ENCODE peak calls at places on chromosomes 16 and 17, in four cellular contexts. One of them, this sample, is unnamed.

GRCh38 chr16:55643161-55643970 is 12.4 kb upstream of the SLC6A2 start:
- DNase-seq in astrocyte: no peak
- DNase-seq in tibial artery: no peak
- DNase-seq in neural progenitor cell: no peak
- DNase-seq in this sample: no peak

GRCh38 chr17:28975031-28975430 is 23.7 kb upstream of the PHF12 start:
- DNase-seq in neural progenitor cell: no peak
- DNase-seq in astrocyte: no peak
- DNase-seq in tibial artery: no peak
- DNase-seq in this sample: no peak

GRCh38 chr16:3134338-3135119 is at the start of gene ZNF213:
- DNase-seq in tibial artery: peak
- DNase-seq in neural progenitor cell: peak
- DNase-seq in astrocyte: peak
- DNase-seq in this sample: peak

GRCh38 chr16:82834156-82834758 is 207.5 kb downstream of the CDH13 start:
- DNase-seq in neural progenitor cell: no peak
- DNase-seq in tibial artery: no peak
- DNase-seq in astrocyte: peak
- DNase-seq in this sample: no peak

GRCh38 chr17:78267257-78268073 is 36.0 kb downstream of the TMEM235 start:
- DNase-seq in tibial artery: no peak
- DNase-seq in neural progenitor cell: no peak
- DNase-seq in astrocyte: no peak
- DNase-seq in this sample: no peak

GRCh38 chr16:27728691-27729090 is 178.7 kb downstream of the KATNIP start:
- DNase-seq in tibial artery: no peak
- DNase-seq in astrocyte: no peak
- DNase-seq in neural progenitor cell: no peak
- DNase-seq in this sample: no peak

GRCh38 chr17:35372846-35373531 is 432 bp downstream of the SLFN11 start:
- DNase-seq in tibial artery: no peak
- DNase-seq in astrocyte: no peak
- DNase-seq in neural progenitor cell: peak
- DNase-seq in this sample: no peak

GRCh38 chr16:80743772-80744171 is 60.6 kb downstream of the CDYL2 start:
- DNase-seq in neural progenitor cell: no peak
- DNase-seq in tibial artery: no peak
- DNase-seq in astrocyte: no peak
- DNase-seq in this sample: no peak

GRCh38 chr17:35404360-35404759 is 27.9 kb downstream of the SLFN12 start:
- DNase-seq in astrocyte: no peak
- DNase-seq in tibial artery: no peak
- DNase-seq in neural progenitor cell: no peak
- DNase-seq in this sample: no peak

GRCh38 chr17:39243155-39243554 is 17.4 kb upstream of the STAC2 start:
- DNase-seq in astrocyte: no peak
- DNase-seq in neural progenitor cell: no peak
- DNase-seq in tibial artery: peak
- DNase-seq in this sample: no peak

GRCh38 chr16:2029350-2029749 is 2.6 kb downstream of the NHERF2 start:
- DNase-seq in tibial artery: no peak
- DNase-seq in astrocyte: no peak
- DNase-seq in neural progenitor cell: no peak
- DNase-seq in this sample: peak

GRCh38 chr17:33469911-33470310 is 176.8 kb upstream of the ASIC2 start:
- DNase-seq in astrocyte: peak
- DNase-seq in neural progenitor cell: no peak
- DNase-seq in tibial artery: no peak
- DNase-seq in this sample: peak

GRCh38 chr17:5128905-5129535 is 13.2 kb downstream of the USP6 start:
- DNase-seq in astrocyte: no peak
- DNase-seq in tibial artery: peak
- DNase-seq in neural progenitor cell: no peak
- DNase-seq in this sample: no peak

GRCh38 chr17:16085066-16085699 is 85.6 kb downstream of the TTC19 start:
- DNase-seq in astrocyte: peak
- DNase-seq in neural progenitor cell: no peak
- DNase-seq in tibial artery: no peak
- DNase-seq in this sample: no peak

GRCh38 chr16:26015776-26016175 is 324.0 kb downstream of the HS3ST4 start:
- DNase-seq in neural progenitor cell: no peak
- DNase-seq in tibial artery: no peak
- DNase-seq in astrocyte: no peak
- DNase-seq in this sample: no peak

GRCh38 chr17:57980522-57980921 is 7.5 kb downstream of the VEZF1 start:
- DNase-seq in tibial artery: no peak
- DNase-seq in neural progenitor cell: no peak
- DNase-seq in astrocyte: no peak
- DNase-seq in this sample: no peak

GRCh38 chr17:73232587-73233373 is 28.9 kb downstream of the CPSF4L start:
- DNase-seq in astrocyte: no peak
- DNase-seq in neural progenitor cell: peak
- DNase-seq in tibial artery: no peak
- DNase-seq in this sample: no peak

GRCh38 chr17:64780096-64781012 is 118.2 kb upstream of the SMURF2 start:
- DNase-seq in astrocyte: peak
- DNase-seq in tibial artery: peak
- DNase-seq in neural progenitor cell: peak
- DNase-seq in this sample: peak

GRCh38 chr17:64148699-64149098 is 18.8 kb upstream of the ERN1 start:
- DNase-seq in tibial artery: no peak
- DNase-seq in astrocyte: no peak
- DNase-seq in neural progenitor cell: no peak
- DNase-seq in this sample: no peak

GRCh38 chr17:43791589-43791988 is 11.4 kb downstream of the CFAP97D1 start:
- DNase-seq in neural progenitor cell: peak
- DNase-seq in astrocyte: peak
- DNase-seq in tibial artery: no peak
- DNase-seq in this sample: no peak

GRCh38 chr17:74182041-74182783 is 21.3 kb upstream of the RPL38 start:
- DNase-seq in tibial artery: no peak
- DNase-seq in neural progenitor cell: no peak
- DNase-seq in astrocyte: no peak
- DNase-seq in this sample: no peak

GRCh38 chr16:88302666-88303065 is 80.1 kb upstream of the ZNF469 start:
- DNase-seq in neural progenitor cell: no peak
- DNase-seq in astrocyte: no peak
- DNase-seq in tibial artery: no peak
- DNase-seq in this sample: no peak

GRCh38 chr17:9676742-9677387 is 31.5 kb downstream of the USP43 start:
- DNase-seq in tibial artery: no peak
- DNase-seq in neural progenitor cell: no peak
- DNase-seq in astrocyte: peak
- DNase-seq in this sample: no peak

GRCh38 chr16:2032285-2033056 is 5.8 kb downstream of the NHERF2 start:
- DNase-seq in tibial artery: no peak
- DNase-seq in astrocyte: peak
- DNase-seq in neural progenitor cell: no peak
- DNase-seq in this sample: no peak

GRCh38 chr16:28880589-28880915 is 2.3 kb downstream of the ATP2A1 start:
- DNase-seq in neural progenitor cell: no peak
- DNase-seq in tibial artery: no peak
- DNase-seq in astrocyte: no peak
- DNase-seq in this sample: no peak

GRCh38 chr17:72518810-72519597 is 398.2 kb downstream of the SOX9 start:
- DNase-seq in astrocyte: no peak
- DNase-seq in neural progenitor cell: no peak
- DNase-seq in tibial artery: no peak
- DNase-seq in this sample: no peak

GRCh38 chr16:14501331-14502255 is 128.5 kb downstream of the PARN start:
- DNase-seq in astrocyte: peak
- DNase-seq in neural progenitor cell: peak
- DNase-seq in tibial artery: peak
- DNase-seq in this sample: peak

GRCh38 chr16:78184554-78185183 is 85.2 kb downstream of the WWOX start:
- DNase-seq in tibial artery: no peak
- DNase-seq in astrocyte: peak
- DNase-seq in neural progenitor cell: no peak
- DNase-seq in this sample: no peak

GRCh38 chr16:86025706-86026105 is 126.7 kb downstream of the IRF8 start:
- DNase-seq in tibial artery: peak
- DNase-seq in neural progenitor cell: no peak
- DNase-seq in astrocyte: no peak
- DNase-seq in this sample: no peak

GRCh38 chr16:4060823-4061222 is 55.4 kb downstream of the ADCY9 start:
- DNase-seq in astrocyte: no peak
- DNase-seq in tibial artery: no peak
- DNase-seq in neural progenitor cell: no peak
- DNase-seq in this sample: no peak

GRCh38 chr17:47615766-47616424 is 33.8 kb upstream of the KPNB1 start:
- DNase-seq in tibial artery: no peak
- DNase-seq in astrocyte: peak
- DNase-seq in neural progenitor cell: peak
- DNase-seq in this sample: no peak

GRCh38 chr17:47622179-47622549 is 27.6 kb upstream of the KPNB1 start:
- DNase-seq in astrocyte: peak
- DNase-seq in tibial artery: no peak
- DNase-seq in neural progenitor cell: no peak
- DNase-seq in this sample: no peak

GRCh38 chr17:47620503-47621245 is 29.0 kb upstream of the KPNB1 start:
- DNase-seq in astrocyte: no peak
- DNase-seq in neural progenitor cell: no peak
- DNase-seq in tibial artery: no peak
- DNase-seq in this sample: no peak

GRCh38 chr17:47621293-47622178 is 28.2 kb upstream of the KPNB1 start:
- DNase-seq in neural progenitor cell: peak
- DNase-seq in astrocyte: peak
- DNase-seq in tibial artery: peak
- DNase-seq in this sample: peak

GRCh38 chr17:47618416-47618815 is 31.3 kb upstream of the KPNB1 start:
- DNase-seq in astrocyte: no peak
- DNase-seq in tibial artery: no peak
- DNase-seq in neural progenitor cell: peak
- DNase-seq in this sample: no peak
- TF ChIP-seq CTCF in astrocyte: peak
- TF ChIP-seq CTCF in tibial artery: no peak
- TF ChIP-seq CTCF in neural progenitor cell: peak
- TF ChIP-seq CTCF in this sample: peak

DNA sequence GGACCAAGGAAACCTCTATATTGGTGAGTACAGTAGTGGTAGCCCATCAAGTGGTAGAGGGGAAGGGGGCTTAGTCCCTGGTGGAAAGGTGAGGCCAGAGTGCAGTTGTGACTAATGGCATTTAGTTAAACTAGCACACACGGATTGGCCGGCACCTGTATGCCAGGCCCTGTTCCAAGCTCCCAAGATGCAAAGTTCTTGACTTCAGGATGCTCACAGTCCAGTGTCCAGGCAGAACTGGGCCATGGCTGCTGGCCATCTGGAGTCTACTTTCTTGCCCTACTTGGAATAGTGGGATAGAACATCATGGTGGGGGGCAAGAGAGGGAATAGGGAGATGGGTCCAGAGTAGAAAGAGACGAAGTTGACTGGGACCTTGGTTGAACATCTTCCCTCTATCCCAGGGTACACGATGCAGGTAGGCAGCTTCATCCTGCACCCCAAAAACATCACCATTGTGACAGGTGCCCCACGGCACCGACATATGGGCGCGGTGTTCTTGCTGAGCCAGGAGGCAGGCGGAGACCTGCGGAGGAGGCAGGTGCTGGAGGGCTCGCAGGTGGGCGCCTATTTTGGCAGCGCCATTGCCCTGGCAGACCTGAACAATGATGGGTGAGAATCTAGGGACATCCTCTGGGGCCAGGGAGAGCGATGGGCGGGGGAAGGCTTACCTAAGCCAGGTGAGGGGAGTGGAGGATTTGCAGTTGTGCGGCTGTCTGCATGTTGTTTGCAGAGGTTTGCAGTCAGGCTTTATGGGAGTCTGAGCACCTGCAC is 15.2 kb downstream of the ITGA3 start:
- DNase-seq in tibial artery: no peak
- DNase-seq in astrocyte: no peak
- DNase-seq in neural progenitor cell: no peak
- DNase-seq in this sample: no peak
- H3K27ac ChIP-seq in tibial artery: no peak
- H3K27ac ChIP-seq in astrocyte: no peak
- H3K27ac ChIP-seq in neural progenitor cell: no peak
- H3K27ac ChIP-seq in this sample: no peak

GRCh38 chr17:80755650-80756405 is 211.2 kb downstream of the RPTOR start:
- DNase-seq in neural progenitor cell: no peak
- DNase-seq in tibial artery: no peak
- DNase-seq in astrocyte: no peak
- DNase-seq in this sample: no peak
- TF ChIP-seq CTCF in neural progenitor cell: peak
- TF ChIP-seq CTCF in tibial artery: no peak
- TF ChIP-seq CTCF in astrocyte: peak
- TF ChIP-seq CTCF in this sample: no peak

GRCh38 chr17:21459536-21459935 is 83.4 kb downstream of the KCNJ12 start:
- DNase-seq in astrocyte: no peak
- DNase-seq in tibial artery: no peak
- DNase-seq in neural progenitor cell: no peak
- DNase-seq in this sample: no peak

GRCh38 chr17:21455761-21456160 is 79.6 kb downstream of the KCNJ12 start:
- DNase-seq in tibial artery: no peak
- DNase-seq in astrocyte: no peak
- DNase-seq in neural progenitor cell: no peak
- DNase-seq in this sample: no peak

GRCh38 chr17:21458036-21458435 is 81.9 kb downstream of the KCNJ12 start:
- DNase-seq in astrocyte: no peak
- DNase-seq in tibial artery: no peak
- DNase-seq in neural progenitor cell: peak
- DNase-seq in this sample: no peak

GRCh38 chr17:21460358-21460757 is 84.2 kb downstream of the KCNJ12 start:
- DNase-seq in tibial artery: no peak
- DNase-seq in astrocyte: no peak
- DNase-seq in neural progenitor cell: no peak
- DNase-seq in this sample: no peak

DNA sequence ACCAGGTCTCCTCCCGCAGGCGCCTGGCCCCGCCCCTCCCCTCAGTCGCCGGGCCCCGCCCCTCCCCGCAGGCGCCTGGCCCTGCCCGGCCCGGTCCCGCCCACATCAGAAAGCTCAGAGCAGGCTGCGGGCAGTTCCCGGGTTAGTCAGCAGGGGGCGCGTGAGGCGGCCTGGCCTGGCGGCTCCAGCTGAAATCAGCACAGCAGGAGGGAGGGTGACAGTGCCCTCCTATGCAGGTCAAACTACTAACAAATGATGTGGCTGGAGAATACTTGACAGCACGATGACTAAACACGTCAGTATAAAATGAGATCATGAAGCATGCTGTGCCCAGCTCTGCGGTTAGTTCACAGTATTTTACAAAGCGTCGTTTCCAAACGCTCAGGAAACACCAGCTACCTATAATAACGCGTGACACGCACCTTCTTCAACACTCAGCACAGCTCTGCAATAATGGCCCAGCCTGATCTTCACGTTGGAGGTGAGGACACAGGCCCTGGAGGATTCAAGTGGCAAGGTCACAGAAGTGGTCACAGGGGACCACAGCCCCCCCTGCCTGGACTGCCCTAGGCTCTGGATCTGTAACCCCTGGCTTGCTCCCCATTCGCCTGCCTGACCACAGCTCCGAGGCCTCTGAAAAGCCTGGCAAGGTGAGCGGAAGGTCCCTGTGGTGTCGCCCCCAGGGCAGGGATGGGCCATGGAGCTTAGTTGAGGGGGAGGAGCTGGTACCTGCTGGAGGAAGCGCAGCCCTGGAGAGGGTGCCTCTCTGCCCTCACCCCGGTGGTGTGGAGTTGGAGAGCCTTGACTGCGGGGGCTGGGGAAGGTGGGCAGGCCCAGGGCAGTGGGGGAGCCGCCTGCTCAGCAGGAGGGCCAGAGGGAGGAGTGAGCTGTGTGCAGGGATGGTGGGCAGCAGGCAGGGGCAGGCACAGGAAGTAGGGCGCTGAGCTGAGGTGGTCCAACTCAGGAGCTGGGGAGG is 81.2 kb downstream of the KCNJ12 start:
- DNase-seq in neural progenitor cell: peak
- DNase-seq in tibial artery: peak
- DNase-seq in astrocyte: peak
- DNase-seq in this sample: peak
- H3K27ac ChIP-seq in neural progenitor cell: no peak
- H3K27ac ChIP-seq in tibial artery: peak
- H3K27ac ChIP-seq in astrocyte: no peak
- H3K27ac ChIP-seq in this sample: no peak

This sample was measured in heart right ventricle.